ENCODE peak calls at places on chromosomes 4 and X, in eight cellular contexts. G is DND-41; O is sigmoid colon; R is ovary; F is tibial nerve; N is osteoblast; Z is Peyer's patch; H is CD8-positive, alpha-beta T cell. W is an unnamed sample.

GRCh38 chr4:16250665-16251365 is 24.5 kb upstream of the TAPT1 start:
- DNase-seq in R (no peak), G (no peak), H (no peak), F (no peak), O (no peak), N (no peak), Z (no peak), W (no peak)

GRCh38 chrX:24259544-24260240 is 54.2 kb downstream of the SUPT20HL2 start:
- DNase-seq in H (no peak), F (peak; percentile 50), Z (no peak), R (peak; percentile 49), N (peak; percentile 83), G (peak; percentile 56), O (peak; percentile 74), W (no peak)

GRCh38 chrX:95057341-95057740 is 1383.3 kb downstream of the FAM133A start:
- DNase-seq in F (no peak), G (no peak), Z (no peak), R (no peak), O (no peak), N (no peak), H (no peak), W (no peak)

GRCh38 chr4:148866666-148867065 is 424.5 kb upstream of the NR3C2 start:
- DNase-seq in F (no peak), H (no peak), Z (no peak), O (no peak), N (no peak), G (no peak), R (no peak), W (no peak)

GRCh38 chr4:109434007-109434792 is 585 bp downstream of the SEC24B start:
- DNase-seq in N (peak; percentile 79), G (peak; percentile 51), Z (peak; percentile 64), R (peak; percentile 40), H (peak; percentile 27), O (peak; percentile 71), F (peak; percentile 28), W (peak; percentile 0)

GRCh38 chr4:119841361-119841760 is 212.8 kb upstream of the PDE5A start:
- DNase-seq in G (no peak), O (no peak), F (no peak), R (no peak), H (no peak), N (no peak), Z (no peak), W (no peak)

GRCh38 chr4:1502501-1502886 is 96.3 kb upstream of the NKX1-1 start:
- DNase-seq in Z (no peak), H (no peak), R (no peak), G (no peak), O (no peak), F (no peak), N (peak; percentile 49), W (peak; percentile 21)

GRCh38 chr4:166726832-166727231 is 507.5 kb downstream of the SPOCK3 start:
- DNase-seq in O (no peak), F (no peak), N (no peak), R (no peak), H (no peak), Z (no peak), G (no peak), W (no peak)

GRCh38 chr4:172758586-172759340 is 409.8 kb upstream of the GALNT7 start:
- DNase-seq in H (no peak), F (no peak), R (no peak), Z (no peak), G (no peak), N (peak; percentile 35), O (no peak), W (no peak)

GRCh38 chr4:140806175-140806574 is 50.0 kb upstream of the TBC1D9 start:
- DNase-seq in F (no peak), G (no peak), Z (no peak), N (no peak), H (no peak), O (no peak), R (no peak), W (no peak)

GRCh38 chrX:150959557-150959956 is 23.6 kb upstream of the HMGB3 start:
- DNase-seq in R (no peak), O (no peak), G (no peak), H (no peak), F (no peak), N (no peak), Z (no peak), W (no peak)

GRCh38 chrX:125131146-125131545 is 188.5 kb upstream of the TEX13C start:
- DNase-seq in O (no peak), F (no peak), N (no peak), Z (no peak), G (no peak), R (no peak), H (no peak), W (no peak)

GRCh38 chrX:48897157-48897620 is 379 bp downstream of the TIMM17B start:
- DNase-seq in G (peak; percentile 72), H (peak; percentile 45), R (peak; percentile 87), F (peak; percentile 61), N (no peak), Z (peak; percentile 84), O (peak; percentile 92), W (peak; percentile 37)

GRCh38 chr4:1943928-1944327 is 64.8 kb downstream of the NELFA start:
- DNase-seq in H (no peak), Z (no peak), O (no peak), N (no peak), F (no peak), G (no peak), R (no peak), W (no peak)

GRCh38 chr4:137960371-137961050 is 281.6 kb downstream of the SLC7A11 start:
- DNase-seq in F (no peak), O (no peak), N (no peak), R (no peak), H (no peak), G (no peak), Z (no peak), W (no peak)

GRCh38 chr4:108168672-108169562 is at the start of gene LEF1:
- DNase-seq in Z (peak; percentile 63), F (peak; percentile 17), O (no peak), N (peak; percentile 84), H (peak; percentile 77), R (no peak), G (peak; percentile 92), W (peak; percentile 74)

DNA sequence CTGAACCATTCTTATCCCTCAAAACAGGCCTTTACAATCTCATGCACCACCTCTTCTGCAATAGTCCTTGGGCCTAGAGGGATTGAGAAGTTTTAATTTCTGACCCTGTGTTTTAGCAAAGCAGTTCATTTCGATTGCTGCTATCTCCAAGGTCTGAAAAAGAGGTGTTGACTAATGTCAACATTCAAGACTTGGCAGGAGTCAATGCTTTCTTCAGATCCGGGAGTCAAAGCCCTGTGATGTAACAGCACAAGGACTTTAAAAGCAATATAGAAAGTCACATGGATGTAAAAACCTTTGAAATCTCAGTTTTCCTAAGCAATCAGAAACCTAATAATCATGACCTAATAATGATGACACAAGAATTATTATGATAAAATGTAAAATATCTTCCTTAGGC is 133.8 kb downstream of the ADAM29 start:
- DNase-seq in R (no peak), O (no peak), N (no peak), H (no peak), F (no peak), G (no peak), Z (no peak), W (no peak)
- H3K9me3 ChIP-seq in R (no peaks in the 10 kb centered on the region), O (no peaks in the 10 kb centered on the region), N (no peaks in the 10 kb centered on the region), H (no peaks in the 10 kb centered on the region), F (no peaks in the 10 kb centered on the region), G (no peaks in the 10 kb centered on the region), Z (no peaks in the 10 kb centered on the region), W (no peaks in the 10 kb centered on the region)

DNA sequence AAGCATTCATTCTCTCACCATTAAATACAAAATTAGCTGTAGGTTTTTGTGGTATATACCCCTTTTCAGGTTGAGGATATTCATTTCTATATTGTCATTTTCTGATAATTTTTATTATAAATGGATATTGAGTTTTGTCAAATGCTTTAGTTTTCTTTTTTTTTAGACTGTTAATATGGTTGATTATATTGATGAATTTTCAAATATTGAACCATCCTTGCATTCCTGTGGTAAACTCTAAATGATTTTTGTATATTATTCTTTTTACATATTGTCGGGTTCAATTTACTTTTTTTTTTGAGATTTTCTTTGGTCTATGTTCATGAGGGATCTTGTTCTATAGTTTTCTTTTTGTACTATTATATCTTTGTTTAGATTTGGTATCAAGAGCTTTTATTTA is 165.1 kb downstream of the GPAT3 start:
- DNase-seq in H (no peak), N (no peak), R (no peak), Z (no peak), O (no peak), G (no peak), F (no peak), W (no peak)
- H3K27ac ChIP-seq in H (no peak overlapping the region), N (no peak overlapping the region), R (no peak overlapping the region), Z (no peak overlapping the region), O (no peak overlapping the region), G (no peak overlapping the region), F (no peak overlapping the region), W (no peak overlapping the region)

DNA sequence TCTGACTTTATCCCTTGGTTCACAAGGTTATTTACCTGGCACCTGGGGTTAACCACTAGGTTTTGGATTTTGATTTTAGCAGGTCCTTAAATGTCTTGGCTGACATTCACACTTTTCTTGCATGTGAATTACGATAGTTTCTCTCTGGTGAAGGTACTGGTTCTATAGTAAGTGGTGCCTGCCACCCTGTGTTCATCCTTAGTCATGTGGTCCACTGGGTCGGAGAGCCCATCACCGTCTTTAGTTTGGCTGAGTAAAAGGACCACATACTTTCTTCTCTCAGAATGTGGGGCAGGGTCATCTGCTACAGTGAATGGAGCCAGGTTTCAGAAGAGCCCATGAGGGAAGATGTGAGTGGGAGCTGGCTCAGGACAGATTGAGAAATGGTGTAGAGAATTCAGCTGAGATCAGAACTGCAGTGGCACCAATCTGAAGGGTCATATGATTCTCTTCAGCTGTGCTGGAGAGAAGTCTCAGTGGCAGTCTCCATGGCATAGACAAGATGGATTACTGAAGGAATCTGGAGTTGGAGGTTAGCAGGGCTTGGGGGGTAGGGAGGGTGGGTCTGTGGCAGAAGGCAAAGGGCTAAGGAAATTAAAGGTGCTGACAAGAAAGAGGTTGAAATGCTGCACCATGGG is 310.4 kb downstream of the GPAT3 start:
- DNase-seq in N (no peak), F (no peak), R (no peak), O (no peak), H (no peak), Z (no peak), G (no peak), W (no peak)
- TF ChIP-seq CTCF in N (no peak), F (no peak), R (no peak), O (no peak), H (no peak), Z (no peak), G (no peak), W (no peak)

GRCh38 chr4:142600952-142601351 is 245.1 kb downstream of the INPP4B start:
- DNase-seq in O (no peak), N (peak; percentile 68), Z (no peak), H (no peak), F (no peak), R (no peak), G (no peak), W (no peak)

GRCh38 chr4:142596121-142596520 is 250.0 kb downstream of the INPP4B start:
- DNase-seq in H (no peak), F (no peak), O (no peak), N (no peak), G (no peak), R (no peak), Z (no peak), W (no peak)

GRCh38 chr4:142595222-142595871 is 250.8 kb downstream of the INPP4B start:
- DNase-seq in H (no peak), G (no peak), R (no peak), F (no peak), N (peak; percentile 11), O (no peak), Z (no peak), W (no peak)

GRCh38 chr4:142598132-142598531 is 248.0 kb downstream of the INPP4B start:
- DNase-seq in Z (no peak), G (no peak), F (no peak), R (no peak), H (no peak), O (no peak), N (no peak), W (no peak)

GRCh38 chr4:142596595-142596994 is 249.5 kb downstream of the INPP4B start:
- DNase-seq in G (no peak), Z (no peak), O (no peak), N (no peak), H (no peak), R (no peak), F (no peak), W (no peak)
- H3K9me3 ChIP-seq in G (peaks cover 2% of the 10 kb centered on the region), Z (no peaks in the 10 kb centered on the region), O (no peaks in the 10 kb centered on the region), N (no peaks in the 10 kb centered on the region), H (no peaks in the 10 kb centered on the region), R (no peaks in the 10 kb centered on the region), F (no peaks in the 10 kb centered on the region), W (peaks cover 13% of the 10 kb centered on the region)